ENCODE peak calls at places on chromosomes 5 and 9, in five cellular contexts. B is CD4-positive, alpha-beta T cell; Z is A549; W is CD8-positive, alpha-beta memory T cell; F is lung. J is an unnamed sample.

GRCh38 chr5:143153332-143154119 is 250.0 kb downstream of the NR3C1 start:
- DNase-seq in Z (no peak), F (no peak), B (no peak), W (no peak), J (no peak)

GRCh38 chr5:78717674-78718073 is 69.1 kb upstream of the LHFPL2 start:
- DNase-seq in F (no peak), W (no peak), Z (no peak), B (no peak), J (no peak)

GRCh38 chr5:117954341-117954740 is 1034.0 kb downstream of the DTWD2 start:
- DNase-seq in Z (no peak), B (no peak), W (no peak), F (no peak), J (no peak)

GRCh38 chr5:52069997-52070396 is 686.7 kb downstream of the ISL1 start:
- DNase-seq in F (no peak), Z (no peak), W (no peak), B (no peak), J (no peak)

GRCh38 chr9:20407013-20407412 is 215.3 kb downstream of the MLLT3 start:
- DNase-seq in Z (no peak), F (no peak), W (no peak), B (no peak), J (no peak)

GRCh38 chr5:41787257-41787656 is 83.0 kb downstream of the OXCT1 start:
- DNase-seq in Z (no peak), F (no peak), W (no peak), B (no peak), J (no peak)

GRCh38 chr5:171336486-171337206 is 27.6 kb downstream of the TLX3 start:
- DNase-seq in W (no peak), Z (peak), B (no peak), F (no peak), J (peak)

GRCh38 chr9:91074866-91075265 is 273.2 kb downstream of the SYK start:
- DNase-seq in Z (no peak), F (no peak), B (no peak), W (no peak), J (no peak)

GRCh38 chr5:1745806-1746370 is 53.7 kb downstream of the MRPL36 start:
- DNase-seq in F (no peak), W (no peak), B (no peak), Z (no peak), J (no peak)

GRCh38 chr5:120767171-120767820 is 303.2 kb downstream of the PRR16 start:
- DNase-seq in Z (no peak), F (no peak), B (no peak), W (no peak), J (no peak)

GRCh38 chr5:89981871-89982773 is 427.4 kb downstream of the CETN3 start:
- DNase-seq in Z (no peak), B (no peak), W (no peak), F (no peak), J (no peak)

GRCh38 chr9:69317081-69317480 is 7.9 kb upstream of the ENTREP1 start:
- DNase-seq in W (no peak), B (no peak), F (no peak), Z (peak), J (no peak)

GRCh38 chr9:121567142-121568100 is 67.8 kb upstream of the GGTA1 start:
- DNase-seq in Z (no peak), W (no peak), B (no peak), F (no peak), J (no peak)

GRCh38 chr5:15598294-15598902 is 98.4 kb downstream of the FBXL7 start:
- DNase-seq in Z (peak), W (no peak), B (no peak), F (no peak), J (no peak)

GRCh38 chr9:78325343-78325742 is 28.4 kb downstream of the PSAT1 start:
- DNase-seq in B (no peak), Z (no peak), W (no peak), F (no peak), J (no peak)

GRCh38 chr5:10518352-10518751 is 45.5 kb upstream of the ANKRD33B start:
- DNase-seq in B (no peak), F (no peak), W (no peak), Z (peak), J (no peak)

GRCh38 chr9:20624201-20625002 is 2.1 kb upstream of the MLLT3 start:
- DNase-seq in W (peak), F (peak), Z (peak), B (no peak), J (no peak)

GRCh38 chr9:91192785-91193657 is 168.7 kb downstream of the AUH start:
- DNase-seq in W (peak), F (peak), Z (peak), B (peak), J (peak)

GRCh38 chr9:69325409-69326212 is 596 bp downstream of the ENTREP1 start:
- DNase-seq in F (no peak), W (no peak), B (no peak), Z (no peak), J (no peak)

GRCh38 chr5:96006291-96006690 is 44.6 kb upstream of the ELL2 start:
- DNase-seq in F (no peak), Z (no peak), B (no peak), W (no peak), J (no peak)

GRCh38 chr5:112174959-112175594 is 244.0 kb downstream of the EPB41L4A start:
- DNase-seq in F (no peak), W (no peak), Z (peak), B (no peak), J (peak)

GRCh38 chr9:129241725-129242124 is 63.7 kb upstream of the IER5L start:
- DNase-seq in F (no peak), W (no peak), Z (no peak), B (no peak), J (no peak)

GRCh38 chr9:75358837-75359236 is 270.5 kb downstream of the OSTF1 start:
- DNase-seq in Z (no peak), F (no peak), B (no peak), W (no peak), J (no peak)

GRCh38 chr5:60668715-60669304 is 31.2 kb downstream of the DEPDC1B start:
- DNase-seq in W (no peak), F (no peak), B (no peak), Z (peak), J (no peak)

GRCh38 chr9:104864675-104865104 is 63.3 kb downstream of the ABCA1 start:
- DNase-seq in B (no peak), F (no peak), W (no peak), Z (no peak), J (no peak)
- H3K27ac ChIP-seq in B (no peak), F (no peak), W (no peak), Z (peak), J (no peak)

DNA sequence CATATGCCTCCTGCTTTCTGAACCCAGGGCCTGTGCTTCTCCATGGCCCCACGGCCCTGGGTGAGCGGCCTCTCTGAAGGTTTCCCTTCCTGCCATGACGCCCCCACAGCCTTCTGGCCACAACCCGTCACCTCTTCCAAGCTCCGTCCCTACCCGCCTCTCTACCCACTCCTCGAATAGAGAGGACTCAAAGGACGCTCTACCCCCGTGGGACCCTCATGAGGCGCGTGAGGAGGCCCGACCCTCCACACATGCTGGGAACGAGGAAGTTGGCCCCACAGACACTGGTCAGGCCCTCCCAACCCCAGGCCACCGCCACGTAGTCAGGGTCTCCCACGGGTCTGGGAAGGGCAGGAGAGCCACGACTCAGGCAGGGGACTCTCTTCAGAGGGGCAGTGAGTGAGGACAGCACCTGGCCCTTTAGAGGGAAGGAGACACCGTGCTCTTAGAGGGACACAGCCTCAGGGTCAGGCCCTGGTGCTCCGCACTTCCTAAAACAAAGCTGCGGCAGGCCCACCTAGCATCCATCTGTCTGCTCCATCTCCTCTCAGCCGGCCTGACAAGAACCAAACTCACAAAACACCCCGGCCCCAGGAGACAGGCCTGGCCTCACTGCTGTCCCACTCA is 5.3 kb downstream of the BRD3 start:
- DNase-seq in Z (no peak), B (no peak), F (no peak), W (no peak), J (no peak)
- H3K27ac ChIP-seq in Z (no peak), B (no peak), F (no peak), W (no peak), J (no peak)

DNA sequence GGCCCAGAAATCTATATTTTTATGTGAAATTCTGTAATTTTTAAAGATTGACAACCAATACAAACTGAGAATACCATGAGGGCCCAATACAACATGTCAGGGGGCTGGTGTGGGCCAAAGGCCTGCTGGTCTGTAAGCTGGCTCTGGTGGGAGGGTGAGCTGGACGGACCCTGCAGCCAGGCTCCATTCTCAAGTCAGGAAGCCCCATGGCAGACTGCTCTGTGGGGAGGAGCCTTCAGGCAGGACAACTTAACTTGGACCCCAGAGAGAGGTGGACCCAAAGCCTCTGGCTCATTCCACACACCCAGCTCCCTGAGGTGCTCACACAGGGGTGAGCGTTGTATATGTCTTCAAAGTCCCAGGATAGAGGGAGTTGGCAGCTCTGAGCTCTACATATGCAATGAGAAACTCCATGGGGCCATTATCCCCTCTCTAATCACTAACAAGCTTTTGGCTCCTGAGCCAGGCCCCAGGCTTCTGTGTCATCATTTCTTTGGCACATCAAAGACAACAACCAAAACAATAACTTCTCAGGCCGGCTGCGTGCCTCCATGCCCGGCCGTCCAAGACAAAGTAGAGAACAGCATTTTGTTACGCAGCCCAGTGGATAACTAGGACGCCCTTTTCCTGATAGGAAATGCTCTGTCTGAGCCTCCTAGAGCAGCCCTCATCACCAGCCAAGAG is 6.4 kb downstream of the SEPTIN8 start:
- DNase-seq in Z (no peak), B (no peak), W (peak), F (no peak), J (no peak)
- H3K27ac ChIP-seq in Z (no peak), B (no peak), W (no peak), F (peak), J (peak)

DNA sequence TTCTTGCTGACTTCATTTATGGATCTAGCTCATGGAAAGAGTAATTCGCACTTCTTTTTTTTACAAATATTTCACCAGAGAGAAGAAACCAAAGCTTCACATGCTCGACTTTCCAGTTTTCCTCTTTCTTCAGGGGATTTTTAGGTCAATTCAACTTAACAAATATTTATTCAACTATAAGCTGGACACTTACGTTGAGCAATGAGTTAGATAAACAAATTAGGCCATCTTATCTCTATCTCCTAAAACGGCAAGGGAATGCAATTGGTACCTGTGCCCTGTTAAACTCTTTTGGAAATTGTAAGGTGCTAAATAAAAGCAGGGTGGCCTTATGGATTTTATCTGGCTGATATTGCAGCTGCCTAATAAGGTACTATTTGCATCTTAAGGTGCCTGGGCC is 145.1 kb upstream of the RAI14 start:
- DNase-seq in B (no peak), W (no peak), Z (no peak), F (no peak), J (no peak)
- H3K27ac ChIP-seq in B (no peak), W (no peak), Z (peak), F (no peak), J (no peak)

GRCh38 chr9:133868203-133868602 is 123.9 kb downstream of the VAV2 start:
- DNase-seq in F (no peak), W (no peak), Z (no peak), B (no peak), J (no peak)

GRCh38 chr9:133870598-133871595 is 121.2 kb downstream of the VAV2 start:
- DNase-seq in F (no peak), Z (no peak), B (no peak), W (no peak), J (no peak)

GRCh38 chr9:133866946-133867345 is 125.2 kb downstream of the VAV2 start:
- DNase-seq in W (no peak), B (no peak), F (no peak), Z (no peak), J (no peak)

GRCh38 chr9:133873006-133873780 is 118.9 kb downstream of the VAV2 start:
- DNase-seq in W (no peak), F (no peak), B (no peak), Z (no peak), J (no peak)

DNA sequence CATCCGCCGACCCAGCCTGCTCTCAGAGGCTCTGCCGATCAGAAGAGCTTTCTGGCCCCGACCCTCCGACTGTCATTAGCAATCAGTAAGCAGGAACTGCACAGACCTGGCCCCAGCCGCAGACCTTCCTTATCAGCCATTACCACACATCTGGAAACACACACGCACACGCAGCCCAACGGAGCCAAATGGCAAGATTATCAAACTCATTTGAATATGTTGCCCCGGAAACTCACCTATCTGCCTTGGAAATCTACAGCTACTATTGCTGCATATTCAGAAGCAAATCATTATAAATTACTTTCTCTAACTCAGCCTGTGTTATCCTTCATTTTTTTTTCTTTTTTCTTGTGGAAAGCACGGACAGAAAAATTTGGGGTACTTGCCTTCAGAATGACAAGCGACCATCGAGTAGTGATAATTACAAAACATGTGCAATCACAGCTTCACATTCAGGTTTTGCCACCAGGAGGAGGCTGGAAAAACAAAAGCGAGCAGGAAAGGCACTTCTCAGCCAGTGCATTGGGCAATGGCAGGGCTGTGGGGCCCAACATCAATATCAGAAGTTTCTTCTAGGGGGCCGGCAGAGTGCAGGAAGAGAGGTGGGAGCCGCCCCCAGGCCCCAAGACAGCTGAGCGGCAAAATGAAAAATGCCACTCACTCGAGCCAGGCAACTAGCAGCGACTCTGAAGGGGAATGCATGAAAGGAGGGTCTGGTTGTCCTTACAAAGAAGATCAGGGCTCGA is 122.3 kb downstream of the VAV2 start:
- DNase-seq in W (no peak), F (no peak), B (no peak), Z (no peak), J (no peak)
- H3K27ac ChIP-seq in W (no peak), F (no peak), B (no peak), Z (peak), J (no peak)

GRCh38 chr9:16871358-16872151 is 1.1 kb upstream of the BNC2 start:
- DNase-seq in B (no peak), Z (peak), F (peak), W (no peak), J (no peak)
- H3K27ac ChIP-seq in B (no peak), Z (peak), F (no peak), W (no peak), J (no peak)

GRCh38 chr5:176362098-176362442 is 506 bp upstream of the KIAA1191 start:
- DNase-seq in Z (no peak), B (no peak), W (no peak), F (no peak), J (no peak)
- H3K27ac ChIP-seq in Z (peak), B (peak), W (peak), F (peak), J (peak)

GRCh38 chr5:14250094-14250777 is 107.1 kb downstream of the TRIO start:
- DNase-seq in F (no peak), Z (peak), W (no peak), B (no peak), J (peak)

GRCh38 chr5:14252793-14253192 is 109.7 kb downstream of the TRIO start:
- DNase-seq in W (no peak), B (no peak), F (no peak), Z (no peak), J (no peak)

GRCh38 chr5:14251733-14252132 is 108.6 kb downstream of the TRIO start:
- DNase-seq in F (no peak), W (no peak), B (no peak), Z (no peak), J (no peak)

GRCh38 chr5:14249258-14250093 is 106.3 kb downstream of the TRIO start:
- DNase-seq in B (no peak), F (no peak), Z (no peak), W (no peak), J (no peak)

DNA sequence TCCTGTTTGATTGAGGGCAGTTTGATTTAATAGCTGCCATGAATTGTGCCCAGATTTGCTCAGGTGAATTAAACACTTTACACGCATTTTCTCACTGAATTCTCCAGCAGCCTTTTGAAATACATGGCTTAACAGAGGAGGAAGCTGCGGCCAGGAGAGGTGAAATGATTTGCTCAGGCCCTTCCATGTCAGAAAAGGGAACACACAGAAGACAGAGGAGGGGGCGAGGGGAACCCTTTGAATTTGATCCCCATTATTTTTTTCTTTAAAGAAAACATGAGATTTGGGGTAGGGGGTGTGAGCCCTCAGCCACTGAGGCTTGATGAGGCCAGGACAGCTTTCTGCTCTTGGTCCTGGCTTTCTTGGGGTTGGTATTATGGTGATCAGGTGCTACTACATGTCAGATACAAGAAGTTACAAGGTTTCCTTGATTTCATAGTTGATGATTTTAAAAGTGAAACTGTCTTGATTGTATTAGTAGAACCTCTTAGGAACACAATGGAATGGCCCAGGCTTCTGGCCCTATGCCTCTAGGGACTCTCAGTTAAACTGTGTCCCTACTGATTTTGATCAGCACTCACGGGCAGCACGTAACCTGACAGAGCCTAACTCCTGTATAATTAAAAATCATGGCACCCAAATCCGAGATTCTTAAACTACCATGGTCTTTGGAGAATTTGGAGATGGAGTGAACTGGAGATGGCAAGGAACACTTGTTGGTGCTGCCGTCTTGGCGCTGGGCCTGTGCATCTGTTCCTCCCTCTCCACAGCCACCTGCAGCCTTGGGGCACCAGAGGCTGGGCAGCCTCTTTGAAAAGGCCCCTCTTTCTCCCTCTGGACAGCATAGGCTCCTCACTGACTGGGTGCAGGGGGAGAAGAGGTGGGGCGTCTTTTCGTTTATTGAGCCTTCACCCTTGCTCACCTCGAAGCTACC is 107.9 kb downstream of the TRIO start:
- DNase-seq in W (no peak), Z (no peak), B (no peak), F (no peak), J (no peak)
- H3K27ac ChIP-seq in W (no peak), Z (peak), B (no peak), F (peak), J (no peak)

GRCh38 chr5:38660194-38660668 is 103.8 kb upstream of the LIFR start:
- DNase-seq in Z (peak), W (no peak), B (no peak), F (no peak), J (no peak)

GRCh38 chr5:38657020-38657419 is 100.6 kb upstream of the LIFR start:
- DNase-seq in B (no peak), Z (no peak), F (no peak), W (no peak), J (no peak)

GRCh38 chr5:38666668-38667498 is 110.4 kb upstream of the LIFR start:
- DNase-seq in F (peak), W (no peak), Z (peak), B (no peak), J (no peak)

GRCh38 chr5:38663276-38663675 is 106.8 kb upstream of the LIFR start:
- DNase-seq in F (no peak), Z (no peak), B (no peak), W (no peak), J (no peak)

GRCh38 chr5:38662088-38662487 is 105.6 kb upstream of the LIFR start:
- DNase-seq in Z (no peak), B (no peak), W (no peak), F (no peak), J (no peak)
- H3K27ac ChIP-seq in Z (no peak), B (no peak), W (no peak), F (no peak), J (no peak)

DNA sequence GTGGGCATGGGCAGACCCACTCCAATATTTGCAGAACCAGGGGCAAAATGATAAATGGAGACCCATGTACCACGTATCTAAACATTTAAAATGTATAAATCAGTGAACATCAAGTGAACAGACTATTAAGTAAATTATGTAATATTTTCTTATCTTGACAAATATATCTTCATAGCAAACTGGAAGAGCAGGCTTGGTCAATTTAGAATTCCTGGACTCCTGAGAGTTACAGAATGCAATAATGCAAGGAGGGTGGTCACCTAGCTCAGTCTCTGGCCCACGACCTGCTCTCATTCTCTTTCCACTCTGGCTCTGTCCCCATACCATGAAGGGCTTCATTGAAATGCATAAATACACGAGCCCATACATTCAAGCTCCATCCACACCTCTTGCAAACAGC is 398.0 kb downstream of the ENC1 start:
- DNase-seq in W (no peak), B (no peak), Z (no peak), F (no peak), J (no peak)
- H3K27ac ChIP-seq in W (no peak), B (no peak), Z (no peak), F (no peak), J (no peak)

J was measured in caudate nucleus.